ENCODE peak calls at places on chromosomes 13 and 19, in seven cellular contexts. One of them, this sample, is unnamed. For H3K9me3, the result is how much of the 10 kb centered on the place peaks cover.

GRCh38 chr19:19554074-19555023 is 16.3 kb downstream of the CILP2 start:
- DNase-seq in CD4-positive, CD25-positive, alpha-beta regulatory T cell: peak
- DNase-seq in tibial nerve: no peak
- DNase-seq in naive thymus-derived CD4-positive, alpha-beta T cell: no peak
- DNase-seq in ascending aorta: no peak
- DNase-seq in heart right ventricle: no peak
- DNase-seq in suprapubic skin: no peak
- DNase-seq in this sample: peak

GRCh38 chr13:84867246-84867645 is 932.0 kb downstream of the SLITRK6 start:
- DNase-seq in CD4-positive, CD25-positive, alpha-beta regulatory T cell: no peak
- DNase-seq in tibial nerve: no peak
- DNase-seq in naive thymus-derived CD4-positive, alpha-beta T cell: no peak
- DNase-seq in ascending aorta: no peak
- DNase-seq in heart right ventricle: no peak
- DNase-seq in suprapubic skin: no peak
- DNase-seq in this sample: no peak

GRCh38 chr19:31292639-31293185 is 56.5 kb downstream of the TSHZ3 start:
- DNase-seq in CD4-positive, CD25-positive, alpha-beta regulatory T cell: no peak
- DNase-seq in tibial nerve: no peak
- DNase-seq in naive thymus-derived CD4-positive, alpha-beta T cell: no peak
- DNase-seq in ascending aorta: no peak
- DNase-seq in heart right ventricle: no peak
- DNase-seq in suprapubic skin: no peak
- DNase-seq in this sample: no peak

GRCh38 chr13:44109986-44110640 is 230.4 kb downstream of the LACC1 start:
- DNase-seq in CD4-positive, CD25-positive, alpha-beta regulatory T cell: no peak
- DNase-seq in tibial nerve: no peak
- DNase-seq in naive thymus-derived CD4-positive, alpha-beta T cell: no peak
- DNase-seq in ascending aorta: no peak
- DNase-seq in heart right ventricle: no peak
- DNase-seq in suprapubic skin: no peak
- DNase-seq in this sample: no peak

GRCh38 chr19:18519962-18520847 is 1.7 kb downstream of the ELL start:
- DNase-seq in CD4-positive, CD25-positive, alpha-beta regulatory T cell: peak
- DNase-seq in tibial nerve: no peak
- DNase-seq in naive thymus-derived CD4-positive, alpha-beta T cell: peak
- DNase-seq in ascending aorta: peak
- DNase-seq in heart right ventricle: peak
- DNase-seq in suprapubic skin: no peak
- DNase-seq in this sample: peak

GRCh38 chr13:26058704-26059103 is 6.9 kb upstream of the SHISA2 start:
- DNase-seq in CD4-positive, CD25-positive, alpha-beta regulatory T cell: no peak
- DNase-seq in tibial nerve: no peak
- DNase-seq in naive thymus-derived CD4-positive, alpha-beta T cell: no peak
- DNase-seq in ascending aorta: no peak
- DNase-seq in heart right ventricle: no peak
- DNase-seq in suprapubic skin: no peak
- DNase-seq in this sample: no peak

GRCh38 chr19:40392894-40393517 is 3.0 kb upstream of the HIPK4 start:
- DNase-seq in CD4-positive, CD25-positive, alpha-beta regulatory T cell: no peak
- DNase-seq in tibial nerve: no peak
- DNase-seq in naive thymus-derived CD4-positive, alpha-beta T cell: no peak
- DNase-seq in ascending aorta: no peak
- DNase-seq in heart right ventricle: no peak
- DNase-seq in suprapubic skin: no peak
- DNase-seq in this sample: no peak

GRCh38 chr19:1989513-1990229 is 25.8 kb downstream of the BTBD2 start:
- DNase-seq in CD4-positive, CD25-positive, alpha-beta regulatory T cell: no peak
- DNase-seq in tibial nerve: no peak
- DNase-seq in naive thymus-derived CD4-positive, alpha-beta T cell: no peak
- DNase-seq in ascending aorta: no peak
- DNase-seq in heart right ventricle: no peak
- DNase-seq in suprapubic skin: peak
- DNase-seq in this sample: no peak

GRCh38 chr13:49400755-49401659 is 42.9 kb downstream of the CAB39L start:
- DNase-seq in CD4-positive, CD25-positive, alpha-beta regulatory T cell: no peak
- DNase-seq in tibial nerve: no peak
- DNase-seq in naive thymus-derived CD4-positive, alpha-beta T cell: no peak
- DNase-seq in ascending aorta: peak
- DNase-seq in heart right ventricle: peak
- DNase-seq in suprapubic skin: no peak
- DNase-seq in this sample: no peak

GRCh38 chr19:30226464-30227070 is 145.6 kb upstream of the ZNF536 start:
- DNase-seq in CD4-positive, CD25-positive, alpha-beta regulatory T cell: no peak
- DNase-seq in tibial nerve: no peak
- DNase-seq in naive thymus-derived CD4-positive, alpha-beta T cell: no peak
- DNase-seq in ascending aorta: no peak
- DNase-seq in heart right ventricle: no peak
- DNase-seq in suprapubic skin: no peak
- DNase-seq in this sample: no peak

GRCh38 chr19:51333836-51334460 is 8.0 kb downstream of the VSIG10L start:
- DNase-seq in CD4-positive, CD25-positive, alpha-beta regulatory T cell: no peak
- DNase-seq in tibial nerve: no peak
- DNase-seq in naive thymus-derived CD4-positive, alpha-beta T cell: no peak
- DNase-seq in ascending aorta: no peak
- DNase-seq in heart right ventricle: no peak
- DNase-seq in suprapubic skin: no peak
- DNase-seq in this sample: no peak
- H3K9me3 ChIP-seq in CD4-positive, CD25-positive, alpha-beta regulatory T cell: under half
- H3K9me3 ChIP-seq in tibial nerve: under half
- H3K9me3 ChIP-seq in naive thymus-derived CD4-positive, alpha-beta T cell: under half
- H3K9me3 ChIP-seq in ascending aorta: under half
- H3K9me3 ChIP-seq in heart right ventricle: under half
- H3K9me3 ChIP-seq in suprapubic skin: under half
- H3K9me3 ChIP-seq in this sample: under half

GRCh38 chr19:52474351-52475127 is 21.2 kb downstream of the ZNF578 start:
- DNase-seq in CD4-positive, CD25-positive, alpha-beta regulatory T cell: no peak
- DNase-seq in tibial nerve: no peak
- DNase-seq in naive thymus-derived CD4-positive, alpha-beta T cell: no peak
- DNase-seq in ascending aorta: no peak
- DNase-seq in heart right ventricle: no peak
- DNase-seq in suprapubic skin: no peak
- DNase-seq in this sample: no peak

GRCh38 chr19:52473655-52474350 is 20.4 kb downstream of the ZNF578 start:
- DNase-seq in CD4-positive, CD25-positive, alpha-beta regulatory T cell: no peak
- DNase-seq in tibial nerve: no peak
- DNase-seq in naive thymus-derived CD4-positive, alpha-beta T cell: no peak
- DNase-seq in ascending aorta: no peak
- DNase-seq in heart right ventricle: no peak
- DNase-seq in suprapubic skin: no peak
- DNase-seq in this sample: no peak
- H3K9me3 ChIP-seq in CD4-positive, CD25-positive, alpha-beta regulatory T cell: half or more
- H3K9me3 ChIP-seq in tibial nerve: under half
- H3K9me3 ChIP-seq in naive thymus-derived CD4-positive, alpha-beta T cell: half or more
- H3K9me3 ChIP-seq in ascending aorta: half or more
- H3K9me3 ChIP-seq in heart right ventricle: half or more
- H3K9me3 ChIP-seq in suprapubic skin: half or more
- H3K9me3 ChIP-seq in this sample: under half

DNA sequence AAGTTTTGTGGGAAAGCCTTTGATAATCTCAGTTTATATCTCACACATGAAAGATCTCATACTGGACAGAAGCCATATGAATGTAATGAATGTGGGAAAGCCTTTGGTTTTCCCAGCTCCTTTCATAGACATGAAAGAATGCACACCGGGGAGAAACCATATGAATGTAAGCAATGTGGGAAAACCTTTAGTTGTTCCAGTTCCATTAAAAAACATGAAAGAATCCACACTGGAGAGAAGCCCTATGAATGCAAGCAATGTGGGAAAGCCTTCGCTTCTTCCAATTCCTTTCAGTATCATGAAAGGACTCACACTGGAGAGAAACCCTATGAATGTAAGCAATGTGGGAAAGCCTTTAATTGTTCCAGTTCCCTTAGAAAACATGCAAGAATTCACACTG is 54.8 kb downstream of the ZNF627 start:
- DNase-seq in CD4-positive, CD25-positive, alpha-beta regulatory T cell: no peak
- DNase-seq in tibial nerve: no peak
- DNase-seq in naive thymus-derived CD4-positive, alpha-beta T cell: no peak
- DNase-seq in ascending aorta: no peak
- DNase-seq in heart right ventricle: no peak
- DNase-seq in suprapubic skin: no peak
- DNase-seq in this sample: no peak
- H3K9me3 ChIP-seq in CD4-positive, CD25-positive, alpha-beta regulatory T cell: under half
- H3K9me3 ChIP-seq in tibial nerve: under half
- H3K9me3 ChIP-seq in naive thymus-derived CD4-positive, alpha-beta T cell: under half
- H3K9me3 ChIP-seq in ascending aorta: under half
- H3K9me3 ChIP-seq in heart right ventricle: under half
- H3K9me3 ChIP-seq in suprapubic skin: under half
- H3K9me3 ChIP-seq in this sample: under half

GRCh38 chr19:56142087-56142787 is 1.1 kb downstream of the ZNF444 start:
- DNase-seq in CD4-positive, CD25-positive, alpha-beta regulatory T cell: no peak
- DNase-seq in tibial nerve: no peak
- DNase-seq in naive thymus-derived CD4-positive, alpha-beta T cell: no peak
- DNase-seq in ascending aorta: no peak
- DNase-seq in heart right ventricle: no peak
- DNase-seq in suprapubic skin: no peak
- DNase-seq in this sample: no peak

GRCh38 chr19:56144396-56144795 is 3.3 kb downstream of the ZNF444 start:
- DNase-seq in CD4-positive, CD25-positive, alpha-beta regulatory T cell: no peak
- DNase-seq in tibial nerve: no peak
- DNase-seq in naive thymus-derived CD4-positive, alpha-beta T cell: no peak
- DNase-seq in ascending aorta: no peak
- DNase-seq in heart right ventricle: no peak
- DNase-seq in suprapubic skin: no peak
- DNase-seq in this sample: no peak

GRCh38 chr19:56144816-56145215 is 3.7 kb downstream of the ZNF444 start:
- DNase-seq in CD4-positive, CD25-positive, alpha-beta regulatory T cell: no peak
- DNase-seq in tibial nerve: no peak
- DNase-seq in naive thymus-derived CD4-positive, alpha-beta T cell: no peak
- DNase-seq in ascending aorta: no peak
- DNase-seq in heart right ventricle: no peak
- DNase-seq in suprapubic skin: no peak
- DNase-seq in this sample: no peak

GRCh38 chr19:56141416-56141992 is 417 bp downstream of the ZNF444 start:
- DNase-seq in CD4-positive, CD25-positive, alpha-beta regulatory T cell: peak
- DNase-seq in tibial nerve: no peak
- DNase-seq in naive thymus-derived CD4-positive, alpha-beta T cell: peak
- DNase-seq in ascending aorta: peak
- DNase-seq in heart right ventricle: no peak
- DNase-seq in suprapubic skin: no peak
- DNase-seq in this sample: no peak

DNA sequence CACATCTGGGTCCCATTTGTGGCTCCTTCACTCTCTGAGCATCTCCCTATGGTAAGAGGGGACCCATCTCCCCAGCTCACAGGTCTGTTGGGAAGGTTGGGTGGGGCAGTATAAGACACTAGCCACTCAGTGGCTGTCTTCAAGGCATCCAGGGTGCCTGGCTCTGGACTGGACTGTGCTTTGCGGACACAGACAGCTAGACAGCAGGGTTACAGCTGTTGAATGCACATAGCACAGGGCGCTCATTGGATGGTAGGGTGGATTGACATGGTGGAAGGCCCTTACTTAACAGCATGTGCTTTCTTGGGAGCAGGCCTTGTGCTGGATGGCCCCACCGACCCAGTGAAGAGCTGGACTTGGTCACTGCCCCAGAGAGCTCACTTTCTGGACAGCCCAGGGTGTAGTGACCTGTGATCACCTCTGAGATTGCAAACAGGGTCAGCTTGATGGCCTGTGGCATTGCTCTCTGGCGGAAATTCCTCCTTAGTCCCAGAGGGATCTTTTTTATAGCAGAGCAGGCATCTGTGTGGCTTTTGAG is 1.9 kb downstream of the ZNF444 start:
- DNase-seq in CD4-positive, CD25-positive, alpha-beta regulatory T cell: no peak
- DNase-seq in tibial nerve: no peak
- DNase-seq in naive thymus-derived CD4-positive, alpha-beta T cell: no peak
- DNase-seq in ascending aorta: no peak
- DNase-seq in heart right ventricle: no peak
- DNase-seq in suprapubic skin: no peak
- DNase-seq in this sample: no peak
- H3K9me3 ChIP-seq in CD4-positive, CD25-positive, alpha-beta regulatory T cell: under half
- H3K9me3 ChIP-seq in tibial nerve: under half
- H3K9me3 ChIP-seq in naive thymus-derived CD4-positive, alpha-beta T cell: under half
- H3K9me3 ChIP-seq in ascending aorta: under half
- H3K9me3 ChIP-seq in heart right ventricle: under half
- H3K9me3 ChIP-seq in suprapubic skin: under half
- H3K9me3 ChIP-seq in this sample: under half

GRCh38 chr19:22620401-22620800 is 13.7 kb upstream of the ZNF492 start:
- DNase-seq in CD4-positive, CD25-positive, alpha-beta regulatory T cell: no peak
- DNase-seq in tibial nerve: no peak
- DNase-seq in naive thymus-derived CD4-positive, alpha-beta T cell: no peak
- DNase-seq in ascending aorta: no peak
- DNase-seq in heart right ventricle: no peak
- DNase-seq in suprapubic skin: no peak
- DNase-seq in this sample: no peak
- H3K9me3 ChIP-seq in CD4-positive, CD25-positive, alpha-beta regulatory T cell: under half
- H3K9me3 ChIP-seq in tibial nerve: under half
- H3K9me3 ChIP-seq in naive thymus-derived CD4-positive, alpha-beta T cell: under half
- H3K9me3 ChIP-seq in ascending aorta: under half
- H3K9me3 ChIP-seq in heart right ventricle: under half
- H3K9me3 ChIP-seq in suprapubic skin: under half
- H3K9me3 ChIP-seq in this sample: under half

GRCh38 chr13:69101841-69102240 is 1005.8 kb upstream of the ATXN8OS start:
- DNase-seq in CD4-positive, CD25-positive, alpha-beta regulatory T cell: no peak
- DNase-seq in tibial nerve: no peak
- DNase-seq in naive thymus-derived CD4-positive, alpha-beta T cell: no peak
- DNase-seq in ascending aorta: no peak
- DNase-seq in heart right ventricle: no peak
- DNase-seq in suprapubic skin: no peak
- DNase-seq in this sample: no peak

GRCh38 chr13:69108486-69108885 is 999.1 kb upstream of the ATXN8OS start:
- DNase-seq in CD4-positive, CD25-positive, alpha-beta regulatory T cell: no peak
- DNase-seq in tibial nerve: no peak
- DNase-seq in naive thymus-derived CD4-positive, alpha-beta T cell: no peak
- DNase-seq in ascending aorta: no peak
- DNase-seq in heart right ventricle: no peak
- DNase-seq in suprapubic skin: no peak
- DNase-seq in this sample: no peak

GRCh38 chr13:69109891-69110525 is 997.6 kb upstream of the ATXN8OS start:
- DNase-seq in CD4-positive, CD25-positive, alpha-beta regulatory T cell: no peak
- DNase-seq in tibial nerve: no peak
- DNase-seq in naive thymus-derived CD4-positive, alpha-beta T cell: no peak
- DNase-seq in ascending aorta: no peak
- DNase-seq in heart right ventricle: no peak
- DNase-seq in suprapubic skin: no peak
- DNase-seq in this sample: no peak

GRCh38 chr13:69107436-69107835 is 1000.2 kb upstream of the ATXN8OS start:
- DNase-seq in CD4-positive, CD25-positive, alpha-beta regulatory T cell: no peak
- DNase-seq in tibial nerve: no peak
- DNase-seq in naive thymus-derived CD4-positive, alpha-beta T cell: no peak
- DNase-seq in ascending aorta: no peak
- DNase-seq in heart right ventricle: no peak
- DNase-seq in suprapubic skin: no peak
- DNase-seq in this sample: no peak
- H3K9me3 ChIP-seq in CD4-positive, CD25-positive, alpha-beta regulatory T cell: under half
- H3K9me3 ChIP-seq in tibial nerve: under half
- H3K9me3 ChIP-seq in naive thymus-derived CD4-positive, alpha-beta T cell: under half
- H3K9me3 ChIP-seq in ascending aorta: under half
- H3K9me3 ChIP-seq in heart right ventricle: under half
- H3K9me3 ChIP-seq in suprapubic skin: under half
- H3K9me3 ChIP-seq in this sample: under half

GRCh38 chr13:75908137-75908536 is 272.0 kb downstream of the LMO7 start:
- DNase-seq in CD4-positive, CD25-positive, alpha-beta regulatory T cell: no peak
- DNase-seq in tibial nerve: no peak
- DNase-seq in naive thymus-derived CD4-positive, alpha-beta T cell: no peak
- DNase-seq in ascending aorta: no peak
- DNase-seq in heart right ventricle: peak
- DNase-seq in suprapubic skin: no peak
- DNase-seq in this sample: no peak
- H3K9me3 ChIP-seq in CD4-positive, CD25-positive, alpha-beta regulatory T cell: under half
- H3K9me3 ChIP-seq in tibial nerve: under half
- H3K9me3 ChIP-seq in naive thymus-derived CD4-positive, alpha-beta T cell: under half
- H3K9me3 ChIP-seq in ascending aorta: under half
- H3K9me3 ChIP-seq in heart right ventricle: under half
- H3K9me3 ChIP-seq in suprapubic skin: under half
- H3K9me3 ChIP-seq in this sample: under half